ENCODE peak calls at places on chromosomes 12 and 14, in nine cellular contexts. One of them, this sample, is unnamed.

GRCh38 chr12:50742776-50743175 is 21.1 kb upstream of the ATF1 start:
- DNase-seq in transverse colon: no peak
- DNase-seq in H1: no peak
- DNase-seq in SK-N-SH: no peak
- DNase-seq in HCT116: no peak
- DNase-seq in K562: no peak
- DNase-seq in stomach: no peak
- DNase-seq in spleen: no peak
- DNase-seq in SK-N-MC: no peak
- DNase-seq in this sample: no peak

GRCh38 chr14:90277581-90278198 is 21.3 kb downstream of the PSMC1 start:
- DNase-seq in transverse colon: no peak
- DNase-seq in H1: no peak
- DNase-seq in SK-N-SH: no peak
- DNase-seq in HCT116: no peak
- DNase-seq in K562: no peak
- DNase-seq in stomach: no peak
- DNase-seq in spleen: no peak
- DNase-seq in SK-N-MC: no peak
- DNase-seq in this sample: no peak

GRCh38 chr14:102525213-102526143 is 15.9 kb upstream of the ANKRD9 start:
- DNase-seq in transverse colon: peak; percentile 63
- DNase-seq in H1: no peak
- DNase-seq in SK-N-SH: no peak
- DNase-seq in HCT116: peak; percentile 39
- DNase-seq in K562: peak; percentile 64
- DNase-seq in stomach: no peak
- DNase-seq in spleen: no peak
- DNase-seq in SK-N-MC: peak; percentile 91
- DNase-seq in this sample: no peak

GRCh38 chr12:109120557-109120956 is 4.2 kb downstream of the ACACB start:
- DNase-seq in transverse colon: no peak
- DNase-seq in H1: no peak
- DNase-seq in SK-N-SH: no peak
- DNase-seq in HCT116: no peak
- DNase-seq in K562: no peak
- DNase-seq in stomach: no peak
- DNase-seq in spleen: peak; percentile 50
- DNase-seq in SK-N-MC: no peak
- DNase-seq in this sample: no peak

GRCh38 chr14:61388173-61388975 is 67.0 kb downstream of the PRKCH start:
- DNase-seq in transverse colon: no peak
- DNase-seq in H1: no peak
- DNase-seq in SK-N-SH: no peak
- DNase-seq in HCT116: peak; percentile 26
- DNase-seq in K562: no peak
- DNase-seq in stomach: no peak
- DNase-seq in spleen: no peak
- DNase-seq in SK-N-MC: no peak
- DNase-seq in this sample: no peak

GRCh38 chr12:111687255-111687654 is 1.4 kb downstream of the ACAD10 start:
- DNase-seq in transverse colon: no peak
- DNase-seq in H1: no peak
- DNase-seq in SK-N-SH: peak; percentile 27
- DNase-seq in HCT116: no peak
- DNase-seq in K562: peak; percentile 71
- DNase-seq in stomach: no peak
- DNase-seq in spleen: no peak
- DNase-seq in SK-N-MC: no peak
- DNase-seq in this sample: no peak

GRCh38 chr12:21301-22189 is 45.0 kb upstream of the IQSEC3 start:
- DNase-seq in transverse colon: no peak
- DNase-seq in H1: no peak
- DNase-seq in SK-N-SH: no peak
- DNase-seq in HCT116: no peak
- DNase-seq in K562: no peak
- DNase-seq in stomach: no peak
- DNase-seq in spleen: peak; percentile 68
- DNase-seq in SK-N-MC: no peak
- DNase-seq in this sample: peak; percentile 48

GRCh38 chr12:674272-674781 is 11.1 kb upstream of the NINJ2 start:
- DNase-seq in transverse colon: no peak
- DNase-seq in H1: no peak
- DNase-seq in SK-N-SH: no peak
- DNase-seq in HCT116: no peak
- DNase-seq in K562: peak; percentile 31
- DNase-seq in stomach: no peak
- DNase-seq in spleen: no peak
- DNase-seq in SK-N-MC: no peak
- DNase-seq in this sample: no peak

GRCh38 chr14:103698380-103699260 is 16.6 kb downstream of the XRCC3 start:
- DNase-seq in transverse colon: peak; percentile 82
- DNase-seq in H1: no peak
- DNase-seq in SK-N-SH: no peak
- DNase-seq in HCT116: no peak
- DNase-seq in K562: no peak
- DNase-seq in stomach: peak; percentile 92
- DNase-seq in spleen: peak; percentile 87
- DNase-seq in SK-N-MC: no peak
- DNase-seq in this sample: no peak

GRCh38 chr14:59107819-59108218 is 80.6 kb upstream of the DAAM1 start:
- DNase-seq in transverse colon: peak; percentile 48
- DNase-seq in H1: no peak
- DNase-seq in SK-N-SH: no peak
- DNase-seq in HCT116: no peak
- DNase-seq in K562: no peak
- DNase-seq in stomach: no peak
- DNase-seq in spleen: no peak
- DNase-seq in SK-N-MC: no peak
- DNase-seq in this sample: no peak

GRCh38 chr12:65853489-65854157 is 29.3 kb downstream of the HMGA2 start:
- DNase-seq in transverse colon: no peak
- DNase-seq in H1: no peak
- DNase-seq in SK-N-SH: no peak
- DNase-seq in HCT116: no peak
- DNase-seq in K562: no peak
- DNase-seq in stomach: no peak
- DNase-seq in spleen: no peak
- DNase-seq in SK-N-MC: no peak
- DNase-seq in this sample: no peak

GRCh38 chr12:109477185-109477962 is at the start of the genes KCTD10 and UBE3B:
- DNase-seq in transverse colon: peak; percentile 92
- DNase-seq in H1: no peak
- DNase-seq in SK-N-SH: peak; percentile 94
- DNase-seq in HCT116: peak; percentile 81
- DNase-seq in K562: peak; percentile 92
- DNase-seq in stomach: peak; percentile 87
- DNase-seq in spleen: peak; percentile 95
- DNase-seq in SK-N-MC: peak; percentile 64
- DNase-seq in this sample: peak; percentile 95

GRCh38 chr12:113525066-113525465 is 53.4 kb upstream of the LHX5 start:
- DNase-seq in transverse colon: no peak
- DNase-seq in H1: no peak
- DNase-seq in SK-N-SH: no peak
- DNase-seq in HCT116: no peak
- DNase-seq in K562: no peak
- DNase-seq in stomach: no peak
- DNase-seq in spleen: no peak
- DNase-seq in SK-N-MC: no peak
- DNase-seq in this sample: no peak

DNA sequence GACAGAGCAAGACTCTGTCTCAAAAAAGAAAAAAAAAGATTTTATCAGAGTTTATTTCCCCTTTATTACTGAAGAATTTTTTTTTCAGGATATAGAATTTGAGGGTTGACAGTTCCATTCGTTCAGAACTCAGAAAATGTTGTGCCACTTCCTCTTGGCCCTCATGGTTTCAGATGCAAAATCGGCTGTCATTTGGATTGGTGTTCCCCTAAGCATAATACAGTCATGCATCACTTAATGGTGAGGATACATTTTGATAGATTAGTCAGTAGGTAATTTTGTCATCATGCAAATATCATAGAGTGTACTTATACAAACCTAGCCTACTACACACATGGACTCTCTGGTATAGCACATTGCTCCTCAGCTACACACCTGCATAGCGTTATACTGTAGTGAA is 263.9 kb upstream of the RTL1 start:
- DNase-seq in transverse colon: no peak
- DNase-seq in H1: no peak
- DNase-seq in SK-N-SH: no peak
- DNase-seq in HCT116: peak; percentile 18
- DNase-seq in K562: no peak
- DNase-seq in stomach: no peak
- DNase-seq in spleen: no peak
- DNase-seq in SK-N-MC: no peak
- DNase-seq in this sample: no peak
- H3K9me3 ChIP-seq in transverse colon: no peaks in the 10 kb centered on the region
- H3K9me3 ChIP-seq in H1: peaks cover 16% of the 10 kb centered on the region
- H3K9me3 ChIP-seq in SK-N-SH: peaks cover 14% of the 10 kb centered on the region
- H3K9me3 ChIP-seq in HCT116: peaks cover 6% of the 10 kb centered on the region
- H3K9me3 ChIP-seq in K562: no peaks in the 10 kb centered on the region
- H3K9me3 ChIP-seq in stomach: peaks cover 43% of the 10 kb centered on the region
- H3K9me3 ChIP-seq in spleen: peaks cover 6% of the 10 kb centered on the region
- H3K9me3 ChIP-seq in SK-N-MC: peaks cover 4% of the 10 kb centered on the region
- H3K9me3 ChIP-seq in this sample: peaks cover 9% of the 10 kb centered on the region

DNA sequence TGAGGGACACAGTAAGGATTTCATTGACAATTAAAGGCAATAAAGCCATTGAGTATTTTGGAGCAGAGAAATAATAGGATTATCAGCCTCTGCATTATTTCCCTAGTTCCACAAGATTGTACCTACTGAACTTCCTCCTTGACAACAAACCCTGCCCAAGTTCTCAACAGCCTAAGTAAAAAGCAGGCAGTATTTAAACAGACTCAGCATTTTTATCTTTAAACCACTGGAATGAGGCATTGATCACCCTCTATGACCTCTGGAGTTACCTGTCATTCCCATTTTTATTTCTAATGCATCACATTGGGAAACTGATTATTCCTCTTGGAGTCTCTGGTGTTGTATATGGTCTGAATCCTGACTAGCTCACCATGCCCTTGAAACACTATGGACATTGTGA is 570.6 kb upstream of the STXBP6 start:
- DNase-seq in transverse colon: no peak
- DNase-seq in H1: no peak
- DNase-seq in SK-N-SH: no peak
- DNase-seq in HCT116: no peak
- DNase-seq in K562: no peak
- DNase-seq in stomach: no peak
- DNase-seq in spleen: no peak
- DNase-seq in SK-N-MC: no peak
- DNase-seq in this sample: no peak
- TF ChIP-seq POLR2AphosphoS5 in transverse colon: no peak
- TF ChIP-seq POLR2AphosphoS5 in H1: no peak
- TF ChIP-seq POLR2AphosphoS5 in SK-N-SH: no peak
- TF ChIP-seq POLR2AphosphoS5 in HCT116: no peak
- TF ChIP-seq POLR2AphosphoS5 in K562: no peak
- TF ChIP-seq POLR2AphosphoS5 in stomach: no peak
- TF ChIP-seq POLR2AphosphoS5 in spleen: no peak
- TF ChIP-seq POLR2AphosphoS5 in SK-N-MC: no peak
- TF ChIP-seq POLR2AphosphoS5 in this sample: no peak

GRCh38 chr14:36658091-36659009 is 3.3 kb upstream of the PAX9 start:
- DNase-seq in transverse colon: no peak
- DNase-seq in H1: no peak
- DNase-seq in SK-N-SH: no peak
- DNase-seq in HCT116: no peak
- DNase-seq in K562: no peak
- DNase-seq in stomach: no peak
- DNase-seq in spleen: no peak
- DNase-seq in SK-N-MC: no peak
- DNase-seq in this sample: no peak

GRCh38 chr14:36659010-36659821 is 2.4 kb upstream of the PAX9 start:
- DNase-seq in transverse colon: no peak
- DNase-seq in H1: no peak
- DNase-seq in SK-N-SH: no peak
- DNase-seq in HCT116: no peak
- DNase-seq in K562: no peak
- DNase-seq in stomach: no peak
- DNase-seq in spleen: no peak
- DNase-seq in SK-N-MC: no peak
- DNase-seq in this sample: no peak

GRCh38 chr14:36660736-36661505 is 739 bp upstream of the PAX9 start:
- DNase-seq in transverse colon: no peak
- DNase-seq in H1: no peak
- DNase-seq in SK-N-SH: no peak
- DNase-seq in HCT116: no peak
- DNase-seq in K562: no peak
- DNase-seq in stomach: no peak
- DNase-seq in spleen: no peak
- DNase-seq in SK-N-MC: no peak
- DNase-seq in this sample: peak; percentile 70

GRCh38 chr14:36661506-36662257 is at the start of gene PAX9:
- DNase-seq in transverse colon: peak; percentile 86
- DNase-seq in H1: peak; percentile 92
- DNase-seq in SK-N-SH: peak; percentile 78
- DNase-seq in HCT116: peak; percentile 81
- DNase-seq in K562: peak; percentile 94
- DNase-seq in stomach: peak; percentile 78
- DNase-seq in spleen: no peak
- DNase-seq in SK-N-MC: peak; percentile 56
- DNase-seq in this sample: peak; percentile 89

GRCh38 chr14:36659822-36660735 is 1.6 kb upstream of the PAX9 start:
- DNase-seq in transverse colon: no peak
- DNase-seq in H1: no peak
- DNase-seq in SK-N-SH: no peak
- DNase-seq in HCT116: no peak
- DNase-seq in K562: no peak
- DNase-seq in stomach: no peak
- DNase-seq in spleen: no peak
- DNase-seq in SK-N-MC: no peak
- DNase-seq in this sample: no peak
- H3K9me3 ChIP-seq in transverse colon: no peaks in the 10 kb centered on the region
- H3K9me3 ChIP-seq in H1: no peaks in the 10 kb centered on the region
- H3K9me3 ChIP-seq in SK-N-SH: no peaks in the 10 kb centered on the region
- H3K9me3 ChIP-seq in HCT116: no peaks in the 10 kb centered on the region
- H3K9me3 ChIP-seq in K562: no peaks in the 10 kb centered on the region
- H3K9me3 ChIP-seq in stomach: no peaks in the 10 kb centered on the region
- H3K9me3 ChIP-seq in spleen: no peaks in the 10 kb centered on the region
- H3K9me3 ChIP-seq in SK-N-MC: no peaks in the 10 kb centered on the region
- H3K9me3 ChIP-seq in this sample: no peaks in the 10 kb centered on the region

DNA sequence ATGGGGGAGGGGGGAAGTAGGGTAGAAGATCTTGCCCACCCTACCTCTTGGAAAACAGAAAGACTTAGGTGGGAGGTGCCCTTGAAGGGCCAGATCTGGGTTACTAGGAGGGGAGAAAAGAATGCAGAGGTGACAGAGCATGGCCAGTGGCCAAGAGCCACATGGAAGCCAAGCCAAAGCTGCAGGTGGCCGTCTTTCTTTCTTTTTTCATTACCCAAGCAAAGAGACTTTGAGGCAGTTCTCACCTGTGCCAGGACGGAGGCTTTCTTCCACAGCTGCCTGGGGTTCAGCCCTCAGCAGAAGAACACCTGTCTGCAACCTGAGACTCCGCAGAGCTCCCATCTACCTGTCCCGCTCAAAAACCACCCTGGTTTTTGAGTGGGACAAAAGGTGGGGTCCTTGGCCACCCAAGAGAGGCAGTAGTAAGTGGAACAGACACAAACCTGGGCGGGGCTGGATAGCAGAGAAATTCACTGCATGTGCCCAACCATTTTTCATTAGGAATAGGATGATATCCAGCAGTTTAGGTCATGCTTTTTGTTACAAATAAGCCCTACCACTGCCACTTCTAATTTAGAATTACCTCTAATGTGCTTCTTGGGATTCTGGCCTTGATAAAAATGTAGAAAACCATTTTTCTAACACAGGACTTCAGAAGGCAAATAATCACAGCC is 116.5 kb downstream of the DYRK2 start:
- DNase-seq in transverse colon: no peak
- DNase-seq in H1: no peak
- DNase-seq in SK-N-SH: no peak
- DNase-seq in HCT116: no peak
- DNase-seq in K562: no peak
- DNase-seq in stomach: no peak
- DNase-seq in spleen: no peak
- DNase-seq in SK-N-MC: no peak
- DNase-seq in this sample: no peak
- TF ChIP-seq POLR2AphosphoS5 in transverse colon: no peak
- TF ChIP-seq POLR2AphosphoS5 in H1: no peak
- TF ChIP-seq POLR2AphosphoS5 in SK-N-SH: no peak
- TF ChIP-seq POLR2AphosphoS5 in HCT116: no peak
- TF ChIP-seq POLR2AphosphoS5 in K562: no peak
- TF ChIP-seq POLR2AphosphoS5 in stomach: no peak
- TF ChIP-seq POLR2AphosphoS5 in spleen: no peak
- TF ChIP-seq POLR2AphosphoS5 in SK-N-MC: no peak
- TF ChIP-seq POLR2AphosphoS5 in this sample: no peak